ENCODE peak calls at places on chromosomes 16 and 17, in seven cellular contexts. F, W, L, Y, J, P and U are unnamed samples.

GRCh38 chr16:11349599-11350276 is 4.5 kb downstream of the RMI2 start:
- DNase-seq in F (no peak), W (no peak), L (no peak), Y (peak; percentile 49), J (peak; percentile 62), P (peak; percentile 65), U (no peak)

GRCh38 chr16:31200821-31201510 is 1.6 kb downstream of the PYCARD start:
- DNase-seq in F (peak; percentile 36), W (no peak), L (no peak), Y (no peak), J (peak; percentile 68), P (peak; percentile 35), U (no peak)

GRCh38 chr17:43579570-43580140 is 33.5 kb upstream of the ETV4 start:
- DNase-seq in F (no peak), W (no peak), L (no peak), Y (peak; percentile 94), J (no peak), P (no peak), U (no peak)

GRCh38 chr17:78374631-78375274 is 3.7 kb upstream of the PGS1 start:
- DNase-seq in F (no peak), W (no peak), L (no peak), Y (peak; percentile 72), J (no peak), P (no peak), U (no peak)

GRCh38 chr17:37054894-37055293 is 106.1 kb downstream of the AATF start:
- DNase-seq in F (no peak), W (no peak), L (no peak), Y (no peak), J (no peak), P (no peak), U (no peak)

GRCh38 chr17:45197555-45198334 is 23.9 kb upstream of the FMNL1 start:
- DNase-seq in F (peak; percentile 68), W (peak; percentile 79), L (no peak), Y (peak; percentile 65), J (peak; percentile 95), P (peak; percentile 93), U (peak; percentile 83)

GRCh38 chr17:7296189-7296861 is 1.9 kb upstream of the YBX2 start:
- DNase-seq in F (peak; percentile 40), W (no peak), L (no peak), Y (peak; percentile 42), J (peak; percentile 83), P (peak; percentile 86), U (peak; percentile 53)

GRCh38 chr17:63124536-63124935 is 158.5 kb downstream of the TANC2 start:
- DNase-seq in F (no peak), W (no peak), L (no peak), Y (no peak), J (no peak), P (no peak), U (no peak)

GRCh38 chr16:73189132-73189531 is 141.2 kb upstream of the ZFHX3 start:
- DNase-seq in F (no peak), W (no peak), L (no peak), Y (no peak), J (no peak), P (no peak), U (no peak)

GRCh38 chr16:74325331-74325730 is 28.7 kb downstream of the PSMD7 start:
- DNase-seq in F (no peak), W (no peak), L (no peak), Y (no peak), J (no peak), P (no peak), U (no peak)

GRCh38 chr16:1773703-1774455 is 945 bp upstream of the MRPS34 start:
- DNase-seq in F (no peak), W (no peak), L (no peak), Y (no peak), J (no peak), P (no peak), U (peak; percentile 20)

GRCh38 chr17:40191237-40192208 is 14.3 kb downstream of the RAPGEFL1 start:
- DNase-seq in F (peak; percentile 35), W (peak; percentile 68), L (peak; percentile 9), Y (peak; percentile 72), J (peak; percentile 66), P (peak; percentile 71), U (peak; percentile 38)

GRCh38 chr16:88651276-88651988 is 579 bp upstream of the CYBA start:
- DNase-seq in F (peak; percentile 83), W (no peak), L (no peak), Y (no peak), J (peak; percentile 70), P (peak; percentile 59), U (peak; percentile 71)

GRCh38 chr16:68472581-68472980 is 24.3 kb upstream of the SMPD3 start:
- DNase-seq in F (no peak), W (no peak), L (no peak), Y (no peak), J (no peak), P (no peak), U (no peak)

GRCh38 chr16:86872126-86872525 is 293.8 kb downstream of the FOXL1 start:
- DNase-seq in F (no peak), W (no peak), L (no peak), Y (no peak), J (no peak), P (no peak), U (no peak)

GRCh38 chr16:80144191-80144590 is 396.6 kb upstream of the DYNLRB2 start:
- DNase-seq in F (no peak), W (no peak), L (no peak), Y (peak; percentile 57), J (no peak), P (no peak), U (no peak)

GRCh38 chr17:4261452-4261851 is 2.3 kb downstream of the ANKFY1 start:
- DNase-seq in F (no peak), W (no peak), L (no peak), Y (no peak), J (no peak), P (no peak), U (no peak)